ENCODE peak calls at places on chromosomes 5 and 9, in seven cellular contexts. N is A549, Q is right lobe of liver, O is heart left ventricle, W is upper lobe of left lung, I is IMR-90, R is HepG2. S is an unnamed sample.

GRCh38 chr9:16364347-16364746 is 506.1 kb downstream of the BNC2 start:
- ATAC-seq in N (no peak), Q (no peak), O (peak), W (no peak), I (no peak), R (no peak), S (peak)

GRCh38 chr5:150574818-150575537 is 65.5 kb upstream of the SYNPO start:
- ATAC-seq in N (no peak), Q (no peak), O (no peak), W (no peak), I (no peak), R (peak), S (no peak)

GRCh38 chr9:99012957-99013512 is 69.3 kb downstream of the COL15A1 start:
- ATAC-seq in N (no peak), Q (peak), O (peak), W (no peak), I (no peak), R (no peak), S (no peak)

GRCh38 chr9:3343671-3344070 is 182.1 kb downstream of the RFX3 start:
- ATAC-seq in N (no peak), Q (no peak), O (no peak), W (no peak), I (no peak), R (peak), S (no peak)

GRCh38 chr5:13990896-13991295 is 46.4 kb upstream of the DNAH5 start:
- ATAC-seq in N (no peak), Q (no peak), O (no peak), W (no peak), I (no peak), R (no peak), S (no peak)

GRCh38 chr5:127754259-127754658 is 51.1 kb downstream of the CCDC192 start:
- ATAC-seq in N (no peak), Q (no peak), O (no peak), W (peak), I (peak), R (no peak), S (peak)

GRCh38 chr5:82991059-82991458 is 86.1 kb downstream of the TMEM167A start:
- ATAC-seq in N (no peak), Q (no peak), O (no peak), W (no peak), I (no peak), R (no peak), S (no peak)

GRCh38 chr5:137778772-137779564 is 24.8 kb upstream of the HNRNPA0 start:
- ATAC-seq in N (no peak), Q (peak), O (no peak), W (no peak), I (peak), R (no peak), S (no peak)

GRCh38 chr5:173236531-173237501 is 1.8 kb upstream of the NKX2-5 start:
- ATAC-seq in N (no peak), Q (no peak), O (no peak), W (no peak), I (no peak), R (no peak), S (no peak)

GRCh38 chr5:179497636-179498365 is 52.6 kb upstream of the RUFY1 start:
- ATAC-seq in N (no peak), Q (no peak), O (no peak), W (no peak), I (peak), R (no peak), S (no peak)

GRCh38 chr5:154103223-154103622 is 64.5 kb downstream of the MFAP3 start:
- ATAC-seq in N (no peak), Q (no peak), O (peak), W (no peak), I (no peak), R (no peak), S (no peak)

GRCh38 chr5:137630216-137630971 is 105.5 kb downstream of the KLHL3 start:
- ATAC-seq in N (peak), Q (peak), O (peak), W (no peak), I (no peak), R (peak), S (peak)

GRCh38 chr9:135736979-135737839 is 35.2 kb downstream of the KCNT1 start:
- ATAC-seq in N (no peak), Q (no peak), O (no peak), W (no peak), I (no peak), R (no peak), S (no peak)

GRCh38 chr5:127038550-127038949 is 8.2 kb upstream of the MARCHF3 start:
- ATAC-seq in N (no peak), Q (peak), O (peak), W (no peak), I (no peak), R (no peak), S (no peak)

GRCh38 chr9:91047529-91047928 is 245.9 kb downstream of the SYK start:
- ATAC-seq in N (no peak), Q (no peak), O (no peak), W (no peak), I (no peak), R (no peak), S (no peak)

GRCh38 chr9:129225815-129226214 is 47.8 kb upstream of the IER5L start:
- ATAC-seq in N (peak), Q (peak), O (peak), W (peak), I (peak), R (no peak), S (peak)

GRCh38 chr5:103188436-103188835 is 68.3 kb downstream of the PPIP5K2 start:
- ATAC-seq in N (no peak), Q (no peak), O (no peak), W (no peak), I (no peak), R (no peak), S (no peak)

GRCh38 chr9:22170990-22171663 is 162.0 kb upstream of the CDKN2B start:
- ATAC-seq in N (no peak), Q (no peak), O (no peak), W (no peak), I (no peak), R (no peak), S (no peak)

GRCh38 chr9:83588256-83588655 is 34.7 kb upstream of the IDNK start:
- ATAC-seq in N (no peak), Q (no peak), O (no peak), W (no peak), I (no peak), R (no peak), S (no peak)

GRCh38 chr9:123282343-123283047 is 14.1 kb upstream of the STRBP start:
- ATAC-seq in N (peak), Q (no peak), O (peak), W (no peak), I (no peak), R (peak), S (no peak)

GRCh38 chr9:29865764-29866313 is 2292.6 kb upstream of the C9orf72 start:
- ATAC-seq in N (no peak), Q (no peak), O (no peak), W (no peak), I (no peak), R (no peak), S (no peak)

GRCh38 chr5:84724683-84725082 is 340.0 kb upstream of the EDIL3 start:
- ATAC-seq in N (no peak), Q (no peak), O (no peak), W (no peak), I (peak), R (no peak), S (no peak)

GRCh38 chr9:98785333-98785933 is 10.9 kb downstream of the ANKS6 start:
- ATAC-seq in N (no peak), Q (no peak), O (no peak), W (no peak), I (no peak), R (no peak), S (no peak)

GRCh38 chr9:83665576-83666200 is 42.1 kb downstream of the UBQLN1 start:
- ATAC-seq in N (no peak), Q (no peak), O (no peak), W (no peak), I (no peak), R (no peak), S (no peak)

GRCh38 chr5:52963636-52964035 is 25.5 kb upstream of the ITGA2 start:
- ATAC-seq in N (no peak), Q (no peak), O (no peak), W (no peak), I (no peak), R (no peak), S (no peak)

GRCh38 chr5:78547731-78548189 is 100.8 kb downstream of the LHFPL2 start:
- ATAC-seq in N (no peak), Q (no peak), O (peak), W (peak), I (peak), R (no peak), S (peak)

GRCh38 chr5:157109744-157110143 is 900 bp upstream of the HAVCR2 start:
- ATAC-seq in N (no peak), Q (peak), O (no peak), W (no peak), I (no peak), R (no peak), S (no peak)
- TF ChIP-seq POLR2A in N (no peak), Q (no peak), O (no peak), W (no peak), I (no peak), R (no peak), S (no peak)

GRCh38 chr5:72377920-72378635 is 57.9 kb downstream of the PTCD2 start:
- ATAC-seq in N (no peak), Q (no peak), O (peak), W (no peak), I (no peak), R (no peak), S (peak)
- TF ChIP-seq POLR2A in N (no peak), Q (no peak), O (no peak), W (no peak), I (no peak), R (no peak), S (no peak)

GRCh38 chr5:58462154-58462553 is 2.3 kb upstream of the PLK2 start:
- ATAC-seq in N (no peak), Q (peak), O (no peak), W (no peak), I (no peak), R (peak), S (no peak)
- TF ChIP-seq POLR2A in N (no peak), Q (peak), O (no peak), W (no peak), I (no peak), R (no peak), S (no peak)

DNA sequence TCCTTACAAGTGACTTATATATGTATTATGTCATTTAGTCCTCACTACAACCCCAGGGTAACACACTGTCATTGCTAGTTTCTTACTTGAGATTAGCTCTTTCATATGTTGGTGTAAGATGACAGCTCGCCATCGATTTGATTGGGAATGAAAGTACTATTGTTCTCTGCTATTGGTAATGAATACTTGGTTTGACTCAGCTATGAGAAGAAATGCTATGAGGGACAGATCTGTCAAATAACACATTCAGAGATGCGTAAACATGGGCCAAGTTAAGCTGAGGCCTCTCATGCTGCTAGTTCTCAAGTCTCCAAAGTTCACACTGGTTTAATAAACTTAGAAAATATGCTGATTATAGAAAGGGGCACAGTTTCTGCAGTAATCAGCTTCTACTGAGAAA is 142.7 kb downstream of the SGCD start:
- ATAC-seq in N (no peak), Q (no peak), O (no peak), W (no peak), I (no peak), R (no peak), S (no peak)
- TF ChIP-seq POLR2A in N (no peak), Q (no peak), O (no peak), W (no peak), I (no peak), R (no peak), S (no peak)

GRCh38 chr9:35757527-35758275 is 3.6 kb upstream of the MSMP start:
- ATAC-seq in N (peak), Q (peak), O (peak), W (peak), I (no peak), R (peak), S (peak)
- TF ChIP-seq POLR2A in N (peak), Q (peak), O (no peak), W (peak), I (no peak), R (no peak), S (no peak)

DNA sequence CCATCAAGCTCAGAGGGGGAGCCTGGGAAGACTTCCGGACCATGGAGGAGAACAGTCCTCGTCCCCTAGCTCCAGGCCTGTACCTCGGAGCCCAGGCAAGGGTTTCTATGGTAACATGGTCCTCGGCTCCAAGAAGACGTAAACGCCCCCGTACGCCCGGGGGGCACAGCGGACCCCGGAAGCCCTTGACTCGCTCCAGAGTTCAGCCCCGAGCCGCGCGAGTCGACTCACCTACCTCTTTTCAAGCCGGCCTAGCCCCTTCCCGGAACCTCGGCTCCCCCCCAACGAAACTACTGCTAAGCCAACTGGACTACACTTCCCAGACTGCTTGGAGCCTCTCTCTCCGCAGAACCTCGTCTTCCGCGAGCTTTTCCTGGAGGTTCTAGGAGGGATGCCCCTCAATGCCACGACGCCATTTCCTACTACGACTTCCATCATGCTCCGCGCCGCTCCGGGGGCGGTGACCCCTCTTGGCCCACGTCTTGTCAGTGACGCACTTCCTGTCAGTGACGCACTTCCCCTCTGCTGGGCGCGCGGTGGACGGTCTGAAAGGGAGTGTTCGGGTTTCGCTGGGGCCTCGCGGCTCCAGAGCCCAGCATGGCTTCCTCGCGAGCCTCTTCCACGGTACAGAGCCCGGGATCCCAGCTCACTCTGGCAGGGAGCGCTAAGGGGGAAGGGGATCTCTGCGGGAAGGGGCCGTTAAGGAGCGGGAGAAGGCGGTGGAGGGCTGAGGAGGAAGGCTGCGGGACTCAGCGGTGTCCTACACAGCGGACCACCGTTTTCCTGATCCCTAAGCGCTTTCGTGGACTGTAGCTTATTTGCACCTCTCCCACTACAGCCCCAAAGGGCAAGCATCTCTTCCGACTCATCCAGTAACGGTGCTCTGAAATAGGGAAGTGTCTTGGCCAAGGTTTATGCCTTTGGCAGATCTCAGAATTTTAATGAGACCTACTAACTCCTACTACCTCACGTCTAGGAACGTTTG is at the start of the genes CDC26 and PRPF4:
- ATAC-seq in N (peak), Q (peak), O (peak), W (peak), I (peak), R (peak), S (peak)
- TF ChIP-seq POLR2A in N (peak), Q (peak), O (peak), W (peak), I (peak), R (peak), S (peak)

DNA sequence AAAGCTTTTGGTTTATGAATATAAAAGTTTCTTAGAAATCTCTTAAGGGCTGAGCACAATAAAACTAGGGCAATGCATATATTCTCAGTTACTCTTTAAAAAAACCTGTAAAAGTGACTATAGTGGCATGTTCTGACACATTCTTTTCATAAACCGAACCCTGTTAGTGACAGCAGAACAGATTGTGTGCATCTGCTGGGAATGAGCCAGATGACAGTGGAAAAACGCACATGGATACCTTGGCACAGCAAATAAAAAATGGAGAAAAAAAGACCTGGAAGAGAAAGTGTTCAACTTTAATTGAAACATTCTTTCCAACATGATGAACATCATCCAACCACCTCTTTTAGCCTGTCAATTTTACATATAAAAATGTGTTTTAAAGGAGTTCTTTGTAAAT is 12.7 kb downstream of the MEF2C start:
- ATAC-seq in N (no peak), Q (no peak), O (no peak), W (no peak), I (no peak), R (no peak), S (no peak)
- TF ChIP-seq POLR2A in N (no peak), Q (no peak), O (no peak), W (no peak), I (no peak), R (no peak), S (no peak)

DNA sequence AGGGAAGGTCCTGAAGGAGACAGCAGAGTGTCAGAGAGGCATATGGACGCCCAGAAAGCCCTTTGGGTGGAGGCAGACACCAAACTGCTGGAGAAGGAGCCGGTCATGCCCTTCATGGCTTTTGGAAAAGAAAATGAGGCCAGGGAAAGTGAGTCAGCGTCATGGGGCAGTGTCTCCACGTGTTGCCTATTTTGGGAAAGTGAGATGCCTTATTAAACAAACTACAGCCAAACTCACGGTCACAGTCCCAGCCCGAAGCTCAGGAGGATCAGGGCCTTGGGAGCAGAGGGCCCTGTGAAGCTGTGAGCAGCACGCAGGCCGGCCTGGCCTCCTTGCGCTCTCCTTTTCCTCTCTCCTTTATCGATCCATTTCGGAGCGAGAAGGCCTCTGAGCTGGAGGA is 25.0 kb downstream of the RGS3 start:
- ATAC-seq in N (no peak), Q (no peak), O (peak), W (no peak), I (no peak), R (no peak), S (no peak)
- TF ChIP-seq POLR2A in N (no peak), Q (no peak), O (peak), W (no peak), I (no peak), R (no peak), S (no peak)

DNA sequence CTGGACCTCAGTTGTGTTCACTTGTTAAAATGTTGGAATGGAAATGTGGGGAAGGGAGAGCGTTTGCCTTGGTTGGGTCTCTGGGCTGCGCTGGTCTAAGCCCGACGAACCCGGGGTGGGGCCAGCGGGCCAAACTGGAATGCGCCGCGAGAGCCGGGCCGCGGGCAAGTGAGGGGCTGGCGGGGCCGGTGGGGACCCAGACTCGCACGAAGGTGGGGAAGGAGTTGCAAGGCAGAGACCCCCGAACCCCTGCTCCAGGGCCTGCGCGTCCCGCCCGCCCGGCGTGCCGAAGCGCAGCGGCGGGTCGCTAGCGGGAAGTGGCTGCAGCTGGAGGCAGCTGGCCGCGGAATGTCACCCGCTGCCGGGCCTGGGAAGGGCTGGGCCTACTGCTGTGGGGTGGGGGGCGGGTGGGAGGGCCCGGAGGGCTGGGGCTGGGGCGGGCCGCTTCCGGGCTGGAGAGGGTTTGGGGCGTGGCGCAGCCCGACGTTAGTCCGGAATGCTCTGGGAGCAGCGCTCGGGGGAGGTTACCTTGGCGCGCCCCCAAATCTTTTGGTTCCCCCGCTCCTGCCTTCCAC is 84.8 kb downstream of the DAB2IP start:
- ATAC-seq in N (peak), Q (peak), O (peak), W (peak), I (peak), R (no peak), S (peak)
- TF ChIP-seq POLR2A in N (no peak), Q (no peak), O (no peak), W (no peak), I (no peak), R (no peak), S (peak)